ENCODE peak calls at places on chromosome 19, in four cellular contexts. Z, P, Y and X are unnamed samples.

GRCh38 chr19:14159059-14159458 is 22.7 kb upstream of the ASF1B start:
- DNase-seq in Z (no peak), P (no peak), Y (no peak), X (no peak)

GRCh38 chr19:616732-617526 is 16.4 kb downstream of the POLRMT start:
- DNase-seq in Z (no peak), P (peak), Y (no peak), X (no peak)

GRCh38 chr19:49891393-49891792 is 5.3 kb downstream of the IL4I1 start:
- DNase-seq in Z (no peak), P (peak), Y (no peak), X (no peak)

GRCh38 chr19:50414850-50415660 is 3.7 kb upstream of the SPIB start:
- DNase-seq in Z (no peak), P (peak), Y (peak), X (no peak)

GRCh38 chr19:33402421-33403220 is 29.1 kb downstream of the CEBPG start:
- DNase-seq in Z (no peak), P (peak), Y (no peak), X (no peak)

GRCh38 chr19:34837262-34837661 is 64.2 kb upstream of the ZNF599 start:
- DNase-seq in Z (no peak), P (no peak), Y (no peak), X (no peak)

GRCh38 chr19:34276614-34277013 is 22.3 kb downstream of the GARRE1 start:
- DNase-seq in Z (no peak), P (no peak), Y (no peak), X (no peak)

GRCh38 chr19:31905980-31906948 is 439.1 kb upstream of the ZNF507 start:
- DNase-seq in Z (no peak), P (no peak), Y (no peak), X (no peak)

GRCh38 chr19:30666301-30666803 is 294.2 kb downstream of the ZNF536 start:
- DNase-seq in Z (peak), P (peak), Y (no peak), X (peak)

GRCh38 chr19:7647156-7647555 is 10.2 kb downstream of the STXBP2 start:
- DNase-seq in Z (no peak), P (no peak), Y (no peak), X (no peak)

GRCh38 chr19:1069009-1069779 is 2.2 kb downstream of the ARHGAP45 start:
- DNase-seq in Z (no peak), P (peak), Y (peak), X (no peak)

GRCh38 chr19:35545855-35546381 is 492 bp downstream of the TMEM147 start:
- DNase-seq in Z (peak), P (peak), Y (peak), X (no peak)

GRCh38 chr19:44530777-44531176 is 1.3 kb upstream of the CEACAM20 start:
- DNase-seq in Z (no peak), P (no peak), Y (no peak), X (no peak)

GRCh38 chr19:33110201-33110910 is 21.6 kb upstream of the WDR88 start:
- DNase-seq in Z (no peak), P (no peak), Y (no peak), X (peak)

GRCh38 chr19:32811151-32811550 is 58.4 kb downstream of the SLC7A9 start:
- DNase-seq in Z (no peak), P (no peak), Y (peak), X (no peak)

GRCh38 chr19:43455321-43456113 is 9.9 kb downstream of the LYPD3 start:
- DNase-seq in Z (no peak), P (no peak), Y (no peak), X (no peak)

GRCh38 chr19:11268783-11269267 is 6.5 kb upstream of the DOCK6 start:
- DNase-seq in Z (peak), P (peak), Y (no peak), X (no peak)